ENCODE peak calls at places on chromosomes 11 and 22, in five cellular contexts. G is breast epithelium; W is CD4-positive, alpha-beta memory T cell; K is stomach; S is body of pancreas. A is an unnamed sample. For H3K4me1, the result is how much of the 10 kb centered on the place peaks cover.

GRCh38 chr11:68128682-68129327 is 7.6 kb upstream of the CHKA start:
- DNase-seq in G (peak), W (no peak), K (peak), S (peak), A (peak)

GRCh38 chr11:120224386-120224785 is 13.6 kb downstream of the OAF start:
- DNase-seq in W (no peak), S (no peak), K (no peak), G (no peak), A (no peak)

GRCh38 chr11:133957926-133958325 is 1.2 kb upstream of the IGSF9B start:
- DNase-seq in K (no peak), G (no peak), S (no peak), W (no peak), A (peak)

GRCh38 chr11:118215262-118215661 is 9.5 kb downstream of the JAML start:
- DNase-seq in K (no peak), S (no peak), W (no peak), G (no peak), A (no peak)

GRCh38 chr11:28464252-28464867 is 356.2 kb downstream of the METTL15 start:
- DNase-seq in G (no peak), K (no peak), S (no peak), W (no peak), A (no peak)

GRCh38 chr11:104073950-104074349 is 37.5 kb downstream of the DDI1 start:
- DNase-seq in G (no peak), K (no peak), W (no peak), S (peak), A (no peak)

GRCh38 chr11:67448220-67448609 is 4.3 kb downstream of the GPR152 start:
- DNase-seq in K (no peak), W (no peak), G (no peak), S (no peak), A (no peak)

GRCh38 chr11:59818572-59818971 is 8.0 kb upstream of the MRPL16 start:
- DNase-seq in K (no peak), W (no peak), G (no peak), S (no peak), A (no peak)

GRCh38 chr22:34623580-34623979 is 442.4 kb upstream of the ISX start:
- DNase-seq in K (no peak), G (no peak), W (no peak), S (no peak), A (no peak)

GRCh38 chr11:2518112-2518982 is 73.5 kb downstream of the KCNQ1 start:
- DNase-seq in G (peak), S (no peak), K (peak), W (no peak), A (no peak)

GRCh38 chr11:36493332-36493731 is 16.7 kb downstream of the TRAF6 start:
- DNase-seq in G (no peak), W (no peak), S (no peak), K (no peak), A (no peak)

GRCh38 chr11:4891996-4892640 is 10.4 kb downstream of the OR51T1 start:
- DNase-seq in K (no peak), S (no peak), G (no peak), W (no peak), A (no peak)

GRCh38 chr11:6354651-6355485 is 34.6 kb upstream of the CAVIN3 start:
- DNase-seq in G (no peak), S (peak), K (no peak), W (no peak), A (no peak)

GRCh38 chr22:21762712-21763581 is 27.4 kb upstream of the YPEL1 start:
- DNase-seq in S (no peak), W (peak), G (no peak), K (no peak), A (no peak)

GRCh38 chr11:101797335-101797734 is 117.5 kb upstream of the CEP126 start:
- DNase-seq in S (no peak), K (no peak), W (no peak), G (no peak), A (no peak)

GRCh38 chr11:114257621-114258558 is 38.3 kb upstream of the NNMT start:
- DNase-seq in G (peak), K (no peak), W (no peak), S (peak), A (no peak)

GRCh38 chr22:46331496-46331895 is 4.0 kb upstream of the TRMU start:
- DNase-seq in G (no peak), W (no peak), S (no peak), K (no peak), A (no peak)

GRCh38 chr11:22807855-22808558 is 21.6 kb downstream of the SVIP start:
- DNase-seq in S (no peak), K (no peak), W (no peak), G (no peak), A (no peak)

GRCh38 chr11:122317337-122317736 is 201.3 kb upstream of the BLID start:
- DNase-seq in K (no peak), W (no peak), S (peak), G (no peak), A (no peak)

GRCh38 chr11:68950268-68950667 is 30.5 kb downstream of the MRGPRD start:
- DNase-seq in G (no peak), W (no peak), S (no peak), K (no peak), A (no peak)

GRCh38 chr11:117538731-117539130 is 211.1 kb downstream of the CEP164 start:
- DNase-seq in W (no peak), S (no peak), K (no peak), G (no peak), A (no peak)

GRCh38 chr22:22462813-22463567 is 45.6 kb downstream of the ZNF280B start:
- DNase-seq in S (no peak), G (no peak), W (no peak), K (no peak), A (no peak)

GRCh38 chr11:124402326-124402922 is 3.6 kb upstream of the OR8B3 start:
- DNase-seq in W (peak), K (peak), G (peak), S (peak), A (peak)

GRCh38 chr11:15968461-15969130 is 387.8 kb downstream of the SOX6 start:
- DNase-seq in K (no peak), G (no peak), S (no peak), W (no peak), A (no peak)

GRCh38 chr22:24224468-24224867 is 20.4 kb downstream of the GGT5 start:
- DNase-seq in G (no peak), S (no peak), W (no peak), K (no peak), A (no peak)

GRCh38 chr11:18310800-18311340 is 11.1 kb downstream of the HPS5 start:
- DNase-seq in W (no peak), S (peak), K (no peak), G (no peak), A (no peak)

GRCh38 chr11:75265851-75266531 is 25.4 kb downstream of the TPBGL start:
- DNase-seq in K (no peak), G (no peak), W (no peak), S (no peak), A (no peak)

GRCh38 chr11:28770806-28771205 is 662.6 kb downstream of the METTL15 start:
- DNase-seq in K (no peak), G (no peak), S (no peak), W (no peak), A (no peak)

GRCh38 chr11:70668204-70669202 is 270.2 kb downstream of the CTTN start:
- DNase-seq in G (no peak), W (no peak), S (no peak), K (no peak), A (no peak)

GRCh38 chr22:49738006-49738405 is 89.7 kb downstream of the BRD1 start:
- DNase-seq in W (no peak), K (peak), G (no peak), S (no peak), A (no peak)

GRCh38 chr22:27853404-27853803 is 51.8 kb upstream of the MN1 start:
- DNase-seq in S (no peak), G (no peak), W (no peak), K (no peak), A (no peak)

GRCh38 chr11:15651782-15652181 is 537.1 kb downstream of the INSC start:
- DNase-seq in S (no peak), G (no peak), W (no peak), K (no peak), A (no peak)

GRCh38 chr22:24685804-24686203 is 82.8 kb downstream of the GGT1 start:
- DNase-seq in K (no peak), G (no peak), W (no peak), S (no peak), A (no peak)

GRCh38 chr11:15969701-15970329 is 386.5 kb downstream of the SOX6 start:
- DNase-seq in G (no peak), K (no peak), W (no peak), S (no peak), A (no peak)

GRCh38 chr22:30245181-30245984 is 1.2 kb downstream of the LIF start:
- DNase-seq in W (no peak), S (no peak), K (no peak), G (no peak), A (no peak)
- H3K4me3 ChIP-seq in W (peak), S (no peak), K (peak), G (peak), A (peak)

GRCh38 chr11:72834905-72835304 is 20.7 kb downstream of the ATG16L2 start:
- DNase-seq in G (no peak), K (no peak), S (no peak), W (no peak), A (no peak)
- H3K27ac ChIP-seq in G (peak), K (peak), S (no peak), W (no peak), A (peak)

DNA sequence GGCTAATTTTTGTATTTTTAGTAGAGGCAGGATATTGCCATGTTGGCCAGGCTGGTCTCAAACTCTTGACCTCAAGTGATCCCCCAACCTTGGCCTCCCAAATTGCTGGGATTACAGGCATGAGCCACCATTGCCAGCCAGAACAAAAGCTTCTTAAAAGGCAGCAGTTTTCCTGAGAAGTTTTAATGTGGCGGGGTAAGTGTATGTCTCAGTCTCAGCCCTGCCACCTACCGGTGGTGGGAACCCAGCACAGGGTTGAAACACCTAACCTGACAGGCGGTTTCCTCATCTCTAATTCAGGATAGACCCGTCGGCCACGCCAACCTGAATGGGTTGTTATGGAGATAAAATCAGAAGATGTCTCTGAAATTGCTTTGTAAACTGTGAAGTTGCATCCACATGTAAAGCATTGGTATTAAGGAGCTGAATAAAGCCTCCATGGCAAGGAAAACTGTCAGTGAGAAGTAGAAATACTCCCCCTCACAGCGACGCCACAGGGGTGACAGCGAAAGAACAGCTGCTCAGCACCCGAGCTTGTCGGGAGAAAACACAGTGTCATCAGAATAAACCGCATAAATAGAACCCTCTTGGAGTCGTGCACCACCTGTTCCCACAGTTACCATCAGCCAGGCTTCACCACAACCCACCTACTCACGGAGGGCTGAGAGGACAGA is 165.9 kb upstream of the NCAM1 start:
- DNase-seq in S (peak), K (peak), W (no peak), G (no peak), A (no peak)
- H3K4me1 ChIP-seq in S (under half), K (under half), W (under half), G (under half), A (under half)

GRCh38 chr11:93041682-93042081 is 72.2 kb downstream of the MTNR1B start:
- DNase-seq in S (no peak), K (no peak), G (no peak), W (no peak), A (no peak)
- H3K4me3 ChIP-seq in S (no peak), K (no peak), G (no peak), W (no peak), A (no peak)

GRCh38 chr11:12238420-12238819 is 128.0 kb downstream of the MICAL2 start:
- DNase-seq in G (no peak), K (no peak), W (no peak), S (no peak), A (no peak)
- H3K27ac ChIP-seq in G (no peak), K (peak), W (no peak), S (no peak), A (no peak)

DNA sequence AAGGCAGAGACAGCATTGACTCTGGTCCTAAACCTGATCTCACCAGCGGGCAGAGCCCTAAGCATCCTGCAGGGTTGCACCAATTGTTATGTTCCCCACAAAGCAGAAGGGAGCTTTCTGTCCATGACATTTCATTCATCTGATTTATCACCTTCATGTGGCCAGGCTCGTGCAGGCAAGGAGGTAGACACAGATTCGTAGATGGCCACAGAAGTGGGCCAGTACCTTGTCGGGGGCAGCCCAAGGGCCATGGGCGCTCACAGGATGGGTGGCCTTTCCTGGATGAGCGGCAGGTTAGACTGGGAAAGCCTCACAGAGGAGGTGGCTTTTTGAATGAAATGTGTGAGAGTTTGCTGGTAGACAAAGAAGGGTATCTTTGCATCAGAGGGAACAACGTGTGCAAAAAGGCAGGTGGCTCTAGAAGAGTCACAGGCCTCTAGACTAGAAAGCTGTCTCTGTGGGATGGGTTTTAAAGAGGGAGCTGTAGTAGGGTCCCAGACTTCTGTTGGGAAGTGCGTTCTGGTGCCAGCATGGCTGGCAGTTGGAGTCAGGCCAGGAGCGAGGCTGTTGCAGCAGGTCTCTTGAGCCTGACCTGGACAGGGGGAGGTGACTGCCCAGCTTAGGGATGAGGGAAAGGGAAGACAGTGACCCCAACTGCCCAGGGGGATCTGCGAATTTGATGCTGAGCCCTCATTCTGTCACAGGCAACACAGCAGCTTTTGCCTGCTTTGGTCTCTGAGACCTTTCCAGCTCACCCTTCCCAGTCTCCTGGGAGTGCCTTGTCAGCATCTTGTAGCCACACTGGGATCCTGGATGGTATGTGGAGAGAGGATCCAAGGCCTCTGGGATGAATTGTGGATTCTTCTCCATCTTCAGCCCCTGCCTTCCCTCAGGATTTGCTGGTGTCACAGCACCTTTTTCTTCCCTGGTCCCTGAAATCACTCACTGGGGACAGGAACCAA is 3.2 kb downstream of the TSKU start:
- DNase-seq in G (no peak), W (no peak), K (no peak), S (no peak), A (no peak)
- H3K4me1 ChIP-seq in G (half or more), W (under half), K (half or more), S (half or more), A (under half)

GRCh38 chr11:20163778-20164133 is 3.5 kb upstream of the DBX1 start:
- DNase-seq in K (no peak), G (no peak), W (no peak), S (no peak), A (no peak)
- H3K4me3 ChIP-seq in K (peak), G (peak), W (no peak), S (no peak), A (no peak)

GRCh38 chr11:115939104-115939503 is 434.9 kb upstream of the CADM1 start:
- DNase-seq in K (no peak), G (no peak), S (no peak), W (no peak), A (no peak)

GRCh38 chr11:115942043-115942442 is 437.8 kb upstream of the CADM1 start:
- DNase-seq in W (no peak), G (no peak), S (no peak), K (no peak), A (no peak)

GRCh38 chr11:115941044-115941443 is 436.8 kb upstream of the CADM1 start:
- DNase-seq in G (no peak), W (no peak), S (no peak), K (no peak), A (no peak)

GRCh38 chr11:115939726-115940421 is 435.7 kb upstream of the CADM1 start:
- DNase-seq in K (no peak), S (no peak), G (no peak), W (no peak), A (no peak)

DNA sequence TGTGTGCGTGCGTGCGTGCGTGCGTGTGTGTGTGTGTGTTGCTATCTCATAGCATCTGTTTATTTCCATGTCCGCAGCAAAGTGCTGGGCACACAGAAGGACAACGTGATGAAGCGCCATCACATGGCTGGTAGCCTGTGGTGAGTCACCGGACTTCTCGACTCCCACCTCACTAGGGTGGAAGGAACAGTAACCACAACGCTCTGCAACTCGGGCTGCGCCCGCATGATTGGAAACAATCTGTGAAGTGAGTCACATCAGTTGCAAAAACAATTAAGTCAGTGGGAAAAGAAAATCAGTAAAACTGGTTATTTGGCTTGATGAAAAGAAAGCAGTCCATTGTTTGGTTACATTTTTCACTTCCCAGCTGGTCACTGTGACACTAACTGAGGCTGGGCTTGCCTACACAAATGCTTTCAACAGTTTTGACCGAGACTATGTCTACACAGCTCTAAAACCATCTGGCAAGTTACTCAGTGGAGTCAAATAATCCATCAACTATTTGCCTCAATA is 437.3 kb upstream of the CADM1 start:
- DNase-seq in G (peak), K (no peak), S (peak), W (no peak), A (no peak)
- H3K27ac ChIP-seq in G (peak), K (no peak), S (no peak), W (no peak), A (no peak)

A was measured in lung.